ENCODE peak calls at places on chromosomes 11 and 22, in nine cellular contexts. D is T-helper 17 cell; E is left ventricle myocardium superior; B is HCEC 1CT; C is foreskin keratinocyte; H is HuH-7; U is sciatic nerve; Y is glomerular endothelial cell; W is stimulated activated CD4-positive, alpha-beta T cell treated with anti-CD3 and anti-CD28 coated beads, TNF-alpha, amount 100 ng/mL, for 1 hour. P is an unnamed sample.

GRCh38 chr11:32931605-32932004 is 39.0 kb downstream of the QSER1 start:
- DNase-seq in D (no peak), E (no peak), B (no peak), C (no peak), H (no peak), U (no peak), Y (no peak), W (no peak), P (no peak)

GRCh38 chr11:129817282-129818051 is 1.8 kb downstream of the TMEM45B start:
- DNase-seq in D (no peak), E (no peak), B (no peak), C (no peak), H (no peak), U (no peak), Y (no peak), W (no peak), P (no peak)

GRCh38 chr22:40024201-40025061 is 29.7 kb downstream of the FAM83F start:
- DNase-seq in D (peak), E (peak), B (peak), C (no peak), H (peak), U (peak), Y (no peak), W (peak), P (no peak)

GRCh38 chr11:34585304-34585869 is 35.5 kb upstream of the EHF start:
- DNase-seq in D (no peak), E (no peak), B (no peak), C (no peak), H (no peak), U (no peak), Y (no peak), W (no peak), P (no peak)

GRCh38 chr11:69812927-69813326 is 6.3 kb downstream of the FGF3 start:
- DNase-seq in D (no peak), E (no peak), B (no peak), C (no peak), H (no peak), U (no peak), Y (no peak), W (no peak), P (no peak)

GRCh38 chr11:78753297-78753696 is 178.6 kb upstream of the NARS2 start:
- DNase-seq in D (no peak), E (no peak), B (no peak), C (no peak), H (no peak), U (no peak), Y (no peak), W (no peak), P (no peak)

GRCh38 chr22:27139935-27140493 is 482.6 kb downstream of the MIAT start:
- DNase-seq in D (no peak), E (no peak), B (peak), C (no peak), H (no peak), U (no peak), Y (no peak), W (no peak), P (no peak)

GRCh38 chr11:65918211-65919150 is at the start of gene C11orf68:
- DNase-seq in D (no peak), E (no peak), B (no peak), C (no peak), H (no peak), U (no peak), Y (no peak), W (no peak), P (no peak)

GRCh38 chr11:45857834-45858492 is 10.7 kb downstream of the CRY2 start:
- DNase-seq in D (no peak), E (peak), B (peak), C (no peak), H (no peak), U (no peak), Y (peak), W (no peak), P (no peak)

GRCh38 chr11:8693010-8693551 is 10.5 kb downstream of the RPL27A start:
- DNase-seq in D (no peak), E (no peak), B (no peak), C (no peak), H (no peak), U (peak), Y (no peak), W (no peak), P (no peak)

GRCh38 chr11:75802913-75803820 is 11.8 kb upstream of the UVRAG start:
- DNase-seq in D (peak), E (peak), B (peak), C (no peak), H (peak), U (peak), Y (no peak), W (peak), P (no peak)

GRCh38 chr11:69919659-69920499 is 100.7 kb upstream of the FGF3 start:
- DNase-seq in D (no peak), E (no peak), B (no peak), C (no peak), H (no peak), U (peak), Y (no peak), W (no peak), P (no peak)

GRCh38 chr11:73229321-73230275 is 11.5 kb downstream of the P2RY2 start:
- DNase-seq in D (no peak), E (peak), B (no peak), C (no peak), H (peak), U (peak), Y (no peak), W (no peak), P (no peak)

GRCh38 chr22:28917747-28918543 is 34.6 kb downstream of the ZNRF3 start:
- DNase-seq in D (no peak), E (peak), B (no peak), C (no peak), H (peak), U (no peak), Y (no peak), W (no peak), P (no peak)

GRCh38 chr11:7637447-7638157 is 35.7 kb downstream of the CYB5R2 start:
- DNase-seq in D (no peak), E (no peak), B (peak), C (peak), H (no peak), U (no peak), Y (peak), W (no peak), P (no peak)

GRCh38 chr22:42299586-42300285 is 29.3 kb upstream of the TCF20 start:
- DNase-seq in D (peak), E (peak), B (no peak), C (no peak), H (no peak), U (no peak), Y (no peak), W (peak), P (peak)

GRCh38 chr11:7256943-7257342 is 5.2 kb downstream of the SYT9 start:
- DNase-seq in D (no peak), E (no peak), B (no peak), C (no peak), H (no peak), U (no peak), Y (no peak), W (no peak), P (no peak)

GRCh38 chr11:34051349-34052035 is at the start of gene CAPRIN1:
- DNase-seq in D (peak), E (peak), B (peak), C (peak), H (peak), U (peak), Y (no peak), W (peak), P (peak)

GRCh38 chr11:117819096-117820040 is 5.2 kb downstream of the FXYD2 start:
- DNase-seq in D (no peak), E (peak), B (peak), C (no peak), H (peak), U (no peak), Y (peak), W (no peak), P (peak)

GRCh38 chr11:129589190-129589589 is 213.5 kb downstream of the BARX2 start:
- DNase-seq in D (no peak), E (no peak), B (no peak), C (no peak), H (no peak), U (no peak), Y (no peak), W (no peak), P (peak)

GRCh38 chr11:7499046-7499445 is 13.7 kb downstream of the OLFML1 start:
- DNase-seq in D (no peak), E (no peak), B (no peak), C (no peak), H (no peak), U (no peak), Y (no peak), W (no peak), P (no peak)

GRCh38 chr22:26453812-26454500 is 24.9 kb downstream of the ASPHD2 start:
- DNase-seq in D (no peak), E (no peak), B (no peak), C (no peak), H (no peak), U (no peak), Y (no peak), W (no peak), P (no peak)

GRCh38 chr11:124199702-124200101 is 16.6 kb downstream of the OR10D3 start:
- DNase-seq in D (no peak), E (no peak), B (peak), C (no peak), H (no peak), U (no peak), Y (no peak), W (no peak), P (no peak)

GRCh38 chr11:125449586-125449985 is 46.5 kb downstream of the FEZ1 start:
- DNase-seq in D (no peak), E (no peak), B (no peak), C (no peak), H (no peak), U (no peak), Y (no peak), W (no peak), P (no peak)

GRCh38 chr11:43518407-43519165 is 159.9 kb downstream of the TTC17 start:
- DNase-seq in D (no peak), E (no peak), B (peak), C (peak), H (no peak), U (no peak), Y (no peak), W (no peak), P (no peak)

GRCh38 chr11:85961930-85962363 is 106.8 kb downstream of the CCDC83 start:
- DNase-seq in D (no peak), E (no peak), B (no peak), C (peak), H (no peak), U (no peak), Y (peak), W (no peak), P (no peak)

GRCh38 chr11:25535462-25535861 is 796.5 kb upstream of the ANO3 start:
- DNase-seq in D (no peak), E (no peak), B (no peak), C (peak), H (no peak), U (no peak), Y (no peak), W (no peak), P (no peak)

GRCh38 chr11:83464181-83464580 is 178.0 kb upstream of the CCDC90B start:
- DNase-seq in D (no peak), E (no peak), B (no peak), C (no peak), H (no peak), U (no peak), Y (no peak), W (no peak), P (no peak)

GRCh38 chr11:112650568-112650967 is 310.7 kb upstream of the NCAM1 start:
- DNase-seq in D (no peak), E (no peak), B (no peak), C (no peak), H (no peak), U (no peak), Y (no peak), W (no peak), P (no peak)

GRCh38 chr11:12121011-12121410 is 10.6 kb downstream of the MICAL2 start:
- DNase-seq in D (no peak), E (no peak), B (no peak), C (no peak), H (no peak), U (no peak), Y (no peak), W (no peak), P (no peak)

GRCh38 chr22:25282671-25283561 is 63.5 kb downstream of the CRYBB2 start:
- DNase-seq in D (no peak), E (no peak), B (no peak), C (no peak), H (peak), U (no peak), Y (no peak), W (no peak), P (peak)

GRCh38 chr22:19291218-19291579 is 320 bp downstream of the CLTCL1 start:
- DNase-seq in D (peak), E (peak), B (no peak), C (no peak), H (no peak), U (peak), Y (no peak), W (peak), P (no peak)

GRCh38 chr22:37716708-37717107 is 19.9 kb downstream of the TRIOBP start:
- DNase-seq in D (no peak), E (no peak), B (no peak), C (peak), H (no peak), U (no peak), Y (no peak), W (no peak), P (no peak)

GRCh38 chr11:126308271-126308671 is 4.4 kb downstream of the DCPS start:
- DNase-seq in D (no peak), E (no peak), B (no peak), C (peak), H (no peak), U (no peak), Y (no peak), W (no peak), P (no peak)

GRCh38 chr11:121649798-121650197 is 197.0 kb upstream of the SORL1-AS1 start:
- DNase-seq in D (no peak), E (no peak), B (no peak), C (no peak), H (no peak), U (no peak), Y (no peak), W (no peak), P (no peak)

GRCh38 chr11:120022617-120023016 is 115.3 kb downstream of the TRIM29 start:
- DNase-seq in D (no peak), E (no peak), B (no peak), C (no peak), H (no peak), U (no peak), Y (no peak), W (no peak), P (no peak)

GRCh38 chr22:32053165-32053755 is 10.2 kb downstream of the SLC5A1 start:
- DNase-seq in D (no peak), E (no peak), B (no peak), C (no peak), H (no peak), U (no peak), Y (no peak), W (no peak), P (no peak)